ENCODE peak calls at places on chromosomes 16 and 17, in nine cellular contexts. One of them, this sample, is unnamed.

GRCh38 chr17:17382901-17383300 is 79.7 kb downstream of the NT5M start:
- DNase-seq in stomach: no peak
- DNase-seq in left ventricle myocardium inferior: no peak
- DNase-seq in GM12865: no peak
- DNase-seq in cardiac muscle cell: no peak
- DNase-seq in right lobe of liver: no peak
- DNase-seq in brain microvascular endothelial cell: no peak
- DNase-seq in HCT116: no peak
- DNase-seq in lower leg skin: no peak
- DNase-seq in this sample: no peak

GRCh38 chr16:73616186-73616585 is 568.3 kb upstream of the ZFHX3 start:
- DNase-seq in stomach: no peak
- DNase-seq in cardiac muscle cell: no peak
- DNase-seq in brain microvascular endothelial cell: no peak
- DNase-seq in left ventricle myocardium inferior: no peak
- DNase-seq in HCT116: peak; percentile 33
- DNase-seq in right lobe of liver: no peak
- DNase-seq in GM12865: peak; percentile 60
- DNase-seq in lower leg skin: no peak
- DNase-seq in this sample: no peak

GRCh38 chr16:63315229-63315628 is 1279.0 kb upstream of the CDH8 start:
- DNase-seq in GM12865: no peak
- DNase-seq in lower leg skin: no peak
- DNase-seq in brain microvascular endothelial cell: no peak
- DNase-seq in HCT116: no peak
- DNase-seq in stomach: no peak
- DNase-seq in cardiac muscle cell: no peak
- DNase-seq in left ventricle myocardium inferior: no peak
- DNase-seq in right lobe of liver: no peak
- DNase-seq in this sample: no peak

GRCh38 chr17:58413684-58414083 is 3.6 kb downstream of the RNF43 start:
- DNase-seq in cardiac muscle cell: no peak
- DNase-seq in left ventricle myocardium inferior: no peak
- DNase-seq in HCT116: no peak
- DNase-seq in stomach: no peak
- DNase-seq in GM12865: no peak
- DNase-seq in brain microvascular endothelial cell: no peak
- DNase-seq in right lobe of liver: no peak
- DNase-seq in lower leg skin: no peak
- DNase-seq in this sample: no peak

GRCh38 chr17:29620271-29620670 is 2.4 kb downstream of the CORO6 start:
- DNase-seq in stomach: no peak
- DNase-seq in left ventricle myocardium inferior: no peak
- DNase-seq in brain microvascular endothelial cell: no peak
- DNase-seq in HCT116: peak; percentile 33
- DNase-seq in GM12865: no peak
- DNase-seq in lower leg skin: no peak
- DNase-seq in right lobe of liver: no peak
- DNase-seq in cardiac muscle cell: no peak
- DNase-seq in this sample: no peak

GRCh38 chr17:82230627-82231311 is 1.9 kb downstream of the SLC16A3 start:
- DNase-seq in brain microvascular endothelial cell: peak; percentile 64
- DNase-seq in HCT116: no peak
- DNase-seq in GM12865: peak; percentile 75
- DNase-seq in right lobe of liver: peak; percentile 94
- DNase-seq in cardiac muscle cell: peak; percentile 88
- DNase-seq in left ventricle myocardium inferior: peak; percentile 92
- DNase-seq in stomach: peak; percentile 88
- DNase-seq in lower leg skin: peak; percentile 96
- DNase-seq in this sample: peak; percentile 94

GRCh38 chr16:50301626-50302471 is 35.5 kb downstream of the ADCY7 start:
- DNase-seq in left ventricle myocardium inferior: no peak
- DNase-seq in GM12865: no peak
- DNase-seq in right lobe of liver: no peak
- DNase-seq in HCT116: no peak
- DNase-seq in cardiac muscle cell: no peak
- DNase-seq in stomach: no peak
- DNase-seq in brain microvascular endothelial cell: peak; percentile 79
- DNase-seq in lower leg skin: peak; percentile 84
- DNase-seq in this sample: no peak

GRCh38 chr17:64118452-64118979 is 11.4 kb downstream of the ERN1 start:
- DNase-seq in lower leg skin: no peak
- DNase-seq in GM12865: no peak
- DNase-seq in brain microvascular endothelial cell: no peak
- DNase-seq in right lobe of liver: peak; percentile 43
- DNase-seq in HCT116: no peak
- DNase-seq in stomach: peak; percentile 77
- DNase-seq in left ventricle myocardium inferior: peak; percentile 40
- DNase-seq in cardiac muscle cell: peak; percentile 26
- DNase-seq in this sample: peak; percentile 34

GRCh38 chr16:88315543-88316105 is 67.1 kb upstream of the ZNF469 start:
- DNase-seq in right lobe of liver: peak; percentile 61
- DNase-seq in left ventricle myocardium inferior: peak; percentile 42
- DNase-seq in brain microvascular endothelial cell: peak; percentile 48
- DNase-seq in GM12865: no peak
- DNase-seq in HCT116: peak; percentile 40
- DNase-seq in lower leg skin: no peak
- DNase-seq in stomach: peak; percentile 38
- DNase-seq in cardiac muscle cell: no peak
- DNase-seq in this sample: no peak

GRCh38 chr16:49014300-49015188 is 267.1 kb downstream of the CBLN1 start:
- DNase-seq in cardiac muscle cell: no peak
- DNase-seq in left ventricle myocardium inferior: no peak
- DNase-seq in HCT116: no peak
- DNase-seq in GM12865: no peak
- DNase-seq in brain microvascular endothelial cell: no peak
- DNase-seq in stomach: no peak
- DNase-seq in lower leg skin: peak; percentile 2
- DNase-seq in right lobe of liver: no peak
- DNase-seq in this sample: no peak

GRCh38 chr16:27428035-27428785 is 26.2 kb downstream of the IL21R start:
- DNase-seq in stomach: no peak
- DNase-seq in HCT116: no peak
- DNase-seq in brain microvascular endothelial cell: no peak
- DNase-seq in lower leg skin: peak; percentile 82
- DNase-seq in left ventricle myocardium inferior: no peak
- DNase-seq in GM12865: peak; percentile 62
- DNase-seq in cardiac muscle cell: no peak
- DNase-seq in right lobe of liver: no peak
- DNase-seq in this sample: no peak

GRCh38 chr16:27430512-27430911 is 28.5 kb downstream of the IL21R start:
- DNase-seq in cardiac muscle cell: no peak
- DNase-seq in stomach: no peak
- DNase-seq in brain microvascular endothelial cell: no peak
- DNase-seq in right lobe of liver: no peak
- DNase-seq in lower leg skin: peak; percentile 46
- DNase-seq in left ventricle myocardium inferior: no peak
- DNase-seq in GM12865: no peak
- DNase-seq in HCT116: no peak
- DNase-seq in this sample: no peak

GRCh38 chr16:27429330-27429871 is 27.4 kb downstream of the IL21R start:
- DNase-seq in right lobe of liver: no peak
- DNase-seq in cardiac muscle cell: no peak
- DNase-seq in lower leg skin: peak; percentile 59
- DNase-seq in GM12865: no peak
- DNase-seq in stomach: no peak
- DNase-seq in left ventricle myocardium inferior: no peak
- DNase-seq in HCT116: no peak
- DNase-seq in brain microvascular endothelial cell: no peak
- DNase-seq in this sample: no peak

GRCh38 chr16:27430923-27431484 is 29.0 kb downstream of the IL21R start:
- DNase-seq in HCT116: no peak
- DNase-seq in GM12865: peak; percentile 86
- DNase-seq in left ventricle myocardium inferior: no peak
- DNase-seq in stomach: peak; percentile 13
- DNase-seq in lower leg skin: peak; percentile 45
- DNase-seq in brain microvascular endothelial cell: no peak
- DNase-seq in cardiac muscle cell: no peak
- DNase-seq in right lobe of liver: no peak
- DNase-seq in this sample: no peak

GRCh38 chr16:27429981-27430441 is 28.0 kb downstream of the IL21R start:
- DNase-seq in left ventricle myocardium inferior: no peak
- DNase-seq in brain microvascular endothelial cell: no peak
- DNase-seq in stomach: peak; percentile 21
- DNase-seq in cardiac muscle cell: no peak
- DNase-seq in GM12865: peak; percentile 46
- DNase-seq in lower leg skin: peak; percentile 74
- DNase-seq in HCT116: no peak
- DNase-seq in right lobe of liver: no peak
- DNase-seq in this sample: no peak
- H3K4me3 ChIP-seq in left ventricle myocardium inferior: no peak overlapping the region
- H3K4me3 ChIP-seq in brain microvascular endothelial cell: no peak overlapping the region
- H3K4me3 ChIP-seq in stomach: no peak overlapping the region
- H3K4me3 ChIP-seq in cardiac muscle cell: no peak overlapping the region
- H3K4me3 ChIP-seq in GM12865: peak overlapping the region; percentile 88
- H3K4me3 ChIP-seq in lower leg skin: no peak overlapping the region
- H3K4me3 ChIP-seq in HCT116: no peak overlapping the region
- H3K4me3 ChIP-seq in right lobe of liver: no peak overlapping the region
- H3K4me3 ChIP-seq in this sample: no peak overlapping the region

GRCh38 chr17:2883544-2884203 is 87.4 kb downstream of the RAP1GAP2 start:
- DNase-seq in cardiac muscle cell: no peak
- DNase-seq in GM12865: no peak
- DNase-seq in right lobe of liver: no peak
- DNase-seq in HCT116: no peak
- DNase-seq in brain microvascular endothelial cell: peak; percentile 59
- DNase-seq in lower leg skin: no peak
- DNase-seq in stomach: no peak
- DNase-seq in left ventricle myocardium inferior: peak; percentile 38
- DNase-seq in this sample: no peak
- TF ChIP-seq CTCF in cardiac muscle cell: no peak
- TF ChIP-seq CTCF in GM12865: no peak
- TF ChIP-seq CTCF in right lobe of liver: no peak
- TF ChIP-seq CTCF in HCT116: no peak
- TF ChIP-seq CTCF in brain microvascular endothelial cell: no peak
- TF ChIP-seq CTCF in lower leg skin: no peak
- TF ChIP-seq CTCF in stomach: no peak
- TF ChIP-seq CTCF in left ventricle myocardium inferior: no peak
- TF ChIP-seq CTCF in this sample: no peak

GRCh38 chr16:54282202-54282922 is 4.2 kb downstream of the IRX3 start:
- DNase-seq in stomach: peak; percentile 71
- DNase-seq in brain microvascular endothelial cell: no peak
- DNase-seq in GM12865: no peak
- DNase-seq in left ventricle myocardium inferior: peak; percentile 64
- DNase-seq in cardiac muscle cell: peak; percentile 88
- DNase-seq in lower leg skin: peak; percentile 88
- DNase-seq in right lobe of liver: peak; percentile 53
- DNase-seq in HCT116: peak; percentile 15
- DNase-seq in this sample: peak; percentile 54

GRCh38 chr16:54282923-54283734 is 3.5 kb downstream of the IRX3 start:
- DNase-seq in left ventricle myocardium inferior: no peak
- DNase-seq in HCT116: no peak
- DNase-seq in brain microvascular endothelial cell: no peak
- DNase-seq in stomach: no peak
- DNase-seq in GM12865: no peak
- DNase-seq in right lobe of liver: no peak
- DNase-seq in lower leg skin: peak; percentile 87
- DNase-seq in cardiac muscle cell: peak; percentile 37
- DNase-seq in this sample: no peak

GRCh38 chr16:54283735-54284318 is 2.8 kb downstream of the IRX3 start:
- DNase-seq in right lobe of liver: no peak
- DNase-seq in HCT116: no peak
- DNase-seq in left ventricle myocardium inferior: no peak
- DNase-seq in brain microvascular endothelial cell: no peak
- DNase-seq in lower leg skin: peak; percentile 85
- DNase-seq in stomach: no peak
- DNase-seq in cardiac muscle cell: no peak
- DNase-seq in GM12865: no peak
- DNase-seq in this sample: no peak

GRCh38 chr16:54280751-54281150 is 5.8 kb downstream of the IRX3 start:
- DNase-seq in lower leg skin: peak; percentile 53
- DNase-seq in brain microvascular endothelial cell: no peak
- DNase-seq in cardiac muscle cell: no peak
- DNase-seq in left ventricle myocardium inferior: no peak
- DNase-seq in right lobe of liver: no peak
- DNase-seq in GM12865: no peak
- DNase-seq in stomach: no peak
- DNase-seq in HCT116: peak; percentile 13
- DNase-seq in this sample: no peak

DNA sequence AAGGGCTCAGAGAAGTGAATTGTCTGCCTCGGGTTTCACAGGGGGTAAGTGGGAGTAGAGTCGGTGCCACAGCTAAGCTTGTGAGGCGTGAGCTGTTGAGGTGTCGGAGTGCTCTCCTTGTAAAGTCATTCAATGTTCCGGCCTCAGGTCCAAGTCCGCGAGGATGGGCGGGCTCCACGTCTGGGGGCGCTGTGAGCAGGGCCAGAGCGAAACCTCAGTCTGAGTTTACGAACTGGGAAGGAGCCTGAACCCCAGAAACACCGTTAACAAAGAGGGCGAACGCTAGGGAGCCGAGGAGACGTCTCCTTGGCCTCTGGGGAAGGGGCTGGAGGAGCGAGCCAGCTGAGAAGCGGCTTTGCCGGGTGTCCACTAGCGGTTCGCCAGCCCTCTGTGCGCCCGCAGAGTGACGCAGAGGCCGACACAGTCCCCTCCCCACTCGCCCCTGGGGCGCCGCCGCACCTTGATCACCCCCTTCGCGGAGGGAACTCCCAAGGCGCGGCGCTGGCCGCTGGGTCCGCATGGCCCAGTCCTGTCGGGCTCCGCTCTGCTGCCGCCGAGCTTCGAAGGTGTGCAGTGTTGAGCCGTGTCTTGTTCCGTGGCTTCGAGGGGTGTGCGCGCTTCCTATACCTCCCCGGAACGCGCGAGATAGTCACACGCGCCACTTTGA is 4.9 kb downstream of the IRX3 start:
- DNase-seq in GM12865: no peak
- DNase-seq in left ventricle myocardium inferior: no peak
- DNase-seq in stomach: no peak
- DNase-seq in cardiac muscle cell: peak; percentile 43
- DNase-seq in brain microvascular endothelial cell: no peak
- DNase-seq in lower leg skin: peak; percentile 82
- DNase-seq in right lobe of liver: no peak
- DNase-seq in HCT116: no peak
- DNase-seq in this sample: peak; percentile 53
- H3K4me3 ChIP-seq in GM12865: no peak overlapping the region
- H3K4me3 ChIP-seq in left ventricle myocardium inferior: peak overlapping the region; percentile 83
- H3K4me3 ChIP-seq in stomach: no peak overlapping the region
- H3K4me3 ChIP-seq in cardiac muscle cell: peak overlapping the region; percentile 99
- H3K4me3 ChIP-seq in brain microvascular endothelial cell: peak overlapping the region; percentile 37
- H3K4me3 ChIP-seq in lower leg skin: no peak overlapping the region
- H3K4me3 ChIP-seq in right lobe of liver: no peak overlapping the region
- H3K4me3 ChIP-seq in HCT116: no peak overlapping the region
- H3K4me3 ChIP-seq in this sample: no peak overlapping the region

DNA sequence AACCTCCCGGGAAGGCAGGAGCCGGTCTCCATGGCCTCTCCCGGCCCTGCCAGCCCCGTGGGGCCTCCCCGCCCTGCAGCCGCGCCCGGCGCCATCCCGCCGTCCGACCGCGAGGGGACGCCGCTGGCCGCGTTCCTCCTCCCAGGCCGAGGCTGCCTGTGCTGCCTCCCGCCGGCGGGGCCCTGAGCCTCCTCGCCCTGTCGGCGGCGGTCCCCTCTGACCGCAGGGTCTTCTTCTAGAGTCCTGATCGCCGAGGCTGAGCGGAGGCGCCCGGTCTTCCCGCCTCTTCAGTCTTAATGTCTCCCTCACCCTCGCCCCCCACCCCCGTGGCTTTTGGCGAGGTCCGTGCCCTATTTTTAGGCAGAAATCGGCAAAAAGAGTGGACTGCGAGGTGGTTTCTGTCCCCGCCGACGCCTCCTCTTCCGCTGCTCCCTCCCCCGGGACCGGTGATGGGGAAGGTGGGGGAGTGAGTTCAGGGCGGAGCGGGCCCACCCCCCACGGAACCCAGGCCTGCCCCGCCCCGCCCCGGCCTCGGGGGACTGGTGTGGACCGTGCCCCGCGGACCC is 794 bp upstream of the CPNE7 start:
- DNase-seq in HCT116: peak; percentile 57
- DNase-seq in cardiac muscle cell: peak; percentile 79
- DNase-seq in right lobe of liver: peak; percentile 57
- DNase-seq in brain microvascular endothelial cell: no peak
- DNase-seq in lower leg skin: no peak
- DNase-seq in stomach: peak; percentile 77
- DNase-seq in left ventricle myocardium inferior: peak; percentile 32
- DNase-seq in GM12865: peak; percentile 73
- DNase-seq in this sample: peak; percentile 68
- TF ChIP-seq CTCF in HCT116: no peak
- TF ChIP-seq CTCF in cardiac muscle cell: peak; percentile 80
- TF ChIP-seq CTCF in right lobe of liver: peak; percentile 51
- TF ChIP-seq CTCF in brain microvascular endothelial cell: peak; percentile 59
- TF ChIP-seq CTCF in lower leg skin: no peak
- TF ChIP-seq CTCF in stomach: peak; percentile 72
- TF ChIP-seq CTCF in left ventricle myocardium inferior: peak; percentile 70
- TF ChIP-seq CTCF in GM12865: peak; percentile 73
- TF ChIP-seq CTCF in this sample: peak; percentile 48

This sample was measured in mucosa of descending colon.